ENCODE peak calls at places on chromosome 1, in six cellular contexts. C, D, G, Y, K and L are unnamed samples.
A peak's percentile ranks its signal among the peaks of the same experiment; 100 is the strongest.

GRCh38 chr1:207923561-207923960 is 12.6 kb upstream of the CD34 start:
- DNase-seq in C (no peak), D (no peak), G (no peak), Y (no peak), K (no peak), L (no peak)

GRCh38 chr1:32993215-32993566 is 28.6 kb upstream of the RNF19B start:
- DNase-seq in C (no peak), D (no peak), G (no peak), Y (no peak), K (no peak), L (no peak)

GRCh38 chr1:111515291-111516007 is 12.0 kb upstream of the ADORA3 start:
- DNase-seq in C (no peak), D (peak; percentile 34), G (no peak), Y (peak; percentile 54), K (no peak), L (no peak)

GRCh38 chr1:42734201-42735035 is 5.6 kb downstream of the CLDN19 start:
- DNase-seq in C (no peak), D (no peak), G (peak; percentile 43), Y (no peak), K (no peak), L (peak; percentile 23)

GRCh38 chr1:246569248-246570238 is 3.3 kb downstream of the CNST start:
- DNase-seq in C (no peak), D (no peak), G (no peak), Y (peak; percentile 63), K (peak; percentile 49), L (no peak)

GRCh38 chr1:16430598-16430997 is 6.6 kb downstream of the SPATA21 start:
- DNase-seq in C (no peak), D (peak; percentile 69), G (no peak), Y (no peak), K (no peak), L (no peak)

GRCh38 chr1:29736582-29737188 is 500.4 kb downstream of the PTPRU start:
- DNase-seq in C (peak; percentile 82), D (peak; percentile 49), G (peak; percentile 63), Y (peak; percentile 60), K (peak; percentile 43), L (peak; percentile 26)

GRCh38 chr1:90821152-90821792 is 104.2 kb upstream of the BARHL2 start:
- DNase-seq in C (no peak), D (no peak), G (no peak), Y (no peak), K (no peak), L (no peak)

GRCh38 chr1:174005032-174005431 is 17.1 kb downstream of the RC3H1 start:
- DNase-seq in C (no peak), D (no peak), G (no peak), Y (peak; percentile 34), K (peak; percentile 48), L (no peak)

GRCh38 chr1:183164350-183164749 is 21.7 kb upstream of the LAMC2 start:
- DNase-seq in C (peak; percentile 8), D (peak; percentile 81), G (no peak), Y (peak; percentile 64), K (peak; percentile 43), L (peak; percentile 38)

GRCh38 chr1:225919906-225920305 is 4.1 kb downstream of the PYCR2 start:
- DNase-seq in C (no peak), D (no peak), G (no peak), Y (peak; percentile 77), K (peak; percentile 61), L (peak; percentile 8)

DNA sequence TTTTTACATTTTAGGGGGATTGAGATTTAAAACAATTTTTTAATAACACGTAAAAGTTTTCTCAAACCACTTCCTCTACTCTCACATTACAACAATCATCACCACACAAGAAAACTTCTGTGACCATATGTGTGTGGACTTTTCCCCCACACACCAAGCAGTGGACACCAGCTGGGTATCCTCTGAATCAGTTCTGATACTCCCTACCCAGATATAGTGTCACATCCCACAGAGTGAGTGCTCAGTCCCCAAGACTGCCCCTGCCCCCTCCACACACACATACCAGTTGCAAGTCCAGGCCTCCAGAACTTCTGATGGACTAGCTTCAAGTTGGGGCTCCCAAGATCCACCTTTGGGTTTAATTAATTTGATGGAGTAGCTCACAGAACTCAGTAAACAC is 53.3 kb upstream of the QSOX1 start:
- DNase-seq in C (no peak), D (no peak), G (no peak), Y (peak; percentile 33), K (no peak), L (no peak)
- H3K14ac ChIP-seq in C (no peak overlapping the region), D (no peak overlapping the region), G (no peak overlapping the region), Y (peak overlapping the region; percentile 84), K (no peak overlapping the region), L (no peak overlapping the region)

GRCh38 chr1:243397613-243398321 is 141.9 kb downstream of the SDCCAG8 start:
- DNase-seq in C (no peak), D (no peak), G (no peak), Y (no peak), K (no peak), L (no peak)
- H3K14ac ChIP-seq in C (no peak overlapping the region), D (no peak overlapping the region), G (no peak overlapping the region), Y (no peak overlapping the region), K (no peak overlapping the region), L (no peak overlapping the region)

GRCh38 chr1:28719332-28719619 is 17.5 kb upstream of the YTHDF2 start:
- DNase-seq in C (no peak), D (no peak), G (no peak), Y (no peak), K (no peak), L (no peak)
- H3K14ac ChIP-seq in C (no peak overlapping the region), D (no peak overlapping the region), G (no peak overlapping the region), Y (peak overlapping the region; percentile 72), K (no peak overlapping the region), L (no peak overlapping the region)

GRCh38 chr1:170687625-170688024 is 23.7 kb downstream of the PRRX1 start:
- DNase-seq in C (no peak), D (no peak), G (no peak), Y (no peak), K (no peak), L (no peak)
- H3K14ac ChIP-seq in C (no peak overlapping the region), D (no peak overlapping the region), G (no peak overlapping the region), Y (no peak overlapping the region), K (no peak overlapping the region), L (no peak overlapping the region)

GRCh38 chr1:211118407-211119102 is 15.4 kb downstream of the KCNH1 start:
- DNase-seq in C (no peak), D (no peak), G (no peak), Y (peak; percentile 39), K (no peak), L (no peak)
- H3K14ac ChIP-seq in C (no peak overlapping the region), D (no peak overlapping the region), G (no peak overlapping the region), Y (no peak overlapping the region), K (no peak overlapping the region), L (no peak overlapping the region)

GRCh38 chr1:36822648-36823047 is 211.7 kb downstream of the GRIK3 start:
- DNase-seq in C (no peak), D (no peak), G (no peak), Y (no peak), K (no peak), L (no peak)

GRCh38 chr1:36824390-36824861 is 209.9 kb downstream of the GRIK3 start:
- DNase-seq in C (peak; percentile 41), D (peak; percentile 47), G (peak; percentile 54), Y (no peak), K (no peak), L (no peak)

GRCh38 chr1:36829066-36829465 is 205.2 kb downstream of the GRIK3 start:
- DNase-seq in C (no peak), D (no peak), G (no peak), Y (no peak), K (no peak), L (no peak)

GRCh38 chr1:36821386-36821785 is 212.9 kb downstream of the GRIK3 start:
- DNase-seq in C (no peak), D (no peak), G (no peak), Y (no peak), K (no peak), L (no peak)

GRCh38 chr1:36825226-36825625 is 209.1 kb downstream of the GRIK3 start:
- DNase-seq in C (no peak), D (no peak), G (no peak), Y (no peak), K (no peak), L (no peak)
- H3K14ac ChIP-seq in C (no peak overlapping the region), D (no peak overlapping the region), G (no peak overlapping the region), Y (no peak overlapping the region), K (no peak overlapping the region), L (no peak overlapping the region)